ENCODE peak calls at places on chromosomes 2 and 18, in eight cellular contexts. Z, M, U, C, H, B, V and A are unnamed samples.

GRCh38 chr2:206799083-206799482 is 33.7 kb downstream of the FASTKD2 start:
- DNase-seq in Z (no peak), M (peak; percentile 61), U (no peak), C (no peak), H (no peak), B (no peak), V (no peak), A (no peak)

GRCh38 chr2:149596471-149596870 is 8.9 kb upstream of the MMADHC start:
- DNase-seq in Z (no peak), M (no peak), U (no peak), C (no peak), H (no peak), B (no peak), V (no peak), A (no peak)

GRCh38 chr2:73156539-73157124 is 43.9 kb upstream of the RAB11FIP5 start:
- DNase-seq in Z (peak; percentile 50), M (peak; percentile 86), U (peak; percentile 20), C (peak; percentile 57), H (peak; percentile 83), B (peak; percentile 45), V (no peak), A (no peak)

GRCh38 chr2:100756704-100757103 is 63.2 kb upstream of the NPAS2 start:
- DNase-seq in Z (no peak), M (peak; percentile 70), U (no peak), C (no peak), H (no peak), B (no peak), V (no peak), A (no peak)

GRCh38 chr18:24071779-24072178 is 57.2 kb downstream of the TTC39C start:
- DNase-seq in Z (no peak), M (no peak), U (no peak), C (no peak), H (no peak), B (no peak), V (no peak), A (no peak)

GRCh38 chr2:71826299-71826698 is 321.4 kb downstream of the CYP26B1 start:
- DNase-seq in Z (no peak), M (no peak), U (no peak), C (no peak), H (no peak), B (no peak), V (no peak), A (no peak)

GRCh38 chr2:188596054-188596453 is 304.4 kb downstream of the GULP1 start:
- DNase-seq in Z (no peak), M (peak; percentile 17), U (no peak), C (no peak), H (no peak), B (no peak), V (no peak), A (no peak)

GRCh38 chr2:177573120-177573519 is 180.5 kb downstream of the AGPS start:
- DNase-seq in Z (no peak), M (peak; percentile 10), U (no peak), C (no peak), H (no peak), B (no peak), V (no peak), A (no peak)

GRCh38 chr2:171836151-171836910 is 57.7 kb downstream of the SLC25A12 start:
- DNase-seq in Z (no peak), M (peak; percentile 88), U (no peak), C (no peak), H (no peak), B (no peak), V (no peak), A (no peak)

GRCh38 chr18:50009772-50010171 is 185.2 kb downstream of the MYO5B start:
- DNase-seq in Z (peak; percentile 28), M (peak; percentile 54), U (no peak), C (peak; percentile 20), H (peak; percentile 57), B (peak; percentile 72), V (peak; percentile 26), A (peak; percentile 16)

GRCh38 chr2:85439986-85440385 is 21.5 kb downstream of the SH2D6 start:
- DNase-seq in Z (no peak), M (no peak), U (no peak), C (no peak), H (no peak), B (no peak), V (no peak), A (no peak)

GRCh38 chr2:75292826-75293225 is 93.5 kb upstream of the TACR1 start:
- DNase-seq in Z (no peak), M (peak; percentile 74), U (no peak), C (no peak), H (no peak), B (no peak), V (no peak), A (no peak)

GRCh38 chr2:121019756-121020155 is 265.2 kb downstream of the TFCP2L1 start:
- DNase-seq in Z (no peak), M (no peak), U (no peak), C (no peak), H (no peak), B (no peak), V (no peak), A (no peak)

GRCh38 chr2:121018136-121019057 is 266.6 kb downstream of the TFCP2L1 start:
- DNase-seq in Z (no peak), M (no peak), U (no peak), C (peak; percentile 20), H (no peak), B (no peak), V (no peak), A (no peak)

GRCh38 chr2:121021685-121022084 is 263.3 kb downstream of the TFCP2L1 start:
- DNase-seq in Z (no peak), M (no peak), U (no peak), C (no peak), H (no peak), B (no peak), V (no peak), A (no peak)

GRCh38 chr2:121017411-121017810 is 267.6 kb downstream of the TFCP2L1 start:
- DNase-seq in Z (no peak), M (no peak), U (no peak), C (no peak), H (no peak), B (no peak), V (no peak), A (no peak)

DNA sequence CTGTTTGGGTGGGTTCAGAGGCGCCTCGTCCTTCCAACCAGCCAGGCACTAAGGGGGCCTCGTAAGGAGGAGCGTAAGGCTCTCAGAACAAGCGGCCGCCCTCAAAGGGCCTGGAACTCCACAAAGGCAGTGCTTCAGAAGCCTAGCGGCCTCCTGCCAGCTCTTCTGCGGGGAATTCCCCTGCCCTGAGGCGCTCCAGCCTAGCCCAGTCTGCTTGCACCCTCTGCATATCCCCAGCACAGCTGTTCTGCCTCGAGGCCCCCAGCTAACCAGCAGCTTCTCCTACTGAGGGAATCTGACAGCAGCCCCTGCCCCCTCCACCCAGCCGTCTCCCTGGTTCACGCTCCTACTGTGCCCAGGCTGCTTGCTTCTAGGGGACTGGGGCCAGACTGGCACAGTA is 265.9 kb downstream of the TFCP2L1 start:
- DNase-seq in Z (no peak), M (no peak), U (no peak), C (no peak), H (no peak), B (no peak), V (no peak), A (no peak)
- TF ChIP-seq CTCF in Z (no peak), M (no peak), U (no peak), C (no peak), H (no peak), B (no peak), V (no peak), A (no peak)

GRCh38 chr2:9055471-9055870 is 52.0 kb upstream of the MBOAT2 start:
- DNase-seq in Z (no peak), M (no peak), U (no peak), C (no peak), H (no peak), B (no peak), V (no peak), A (no peak)

GRCh38 chr2:9063023-9063606 is 59.6 kb upstream of the MBOAT2 start:
- DNase-seq in Z (no peak), M (no peak), U (no peak), C (no peak), H (no peak), B (no peak), V (no peak), A (no peak)

GRCh38 chr2:9057939-9058761 is 54.7 kb upstream of the MBOAT2 start:
- DNase-seq in Z (no peak), M (peak; percentile 33), U (peak; percentile 62), C (no peak), H (no peak), B (no peak), V (no peak), A (no peak)

GRCh38 chr2:9065901-9066300 is 62.4 kb upstream of the MBOAT2 start:
- DNase-seq in Z (no peak), M (no peak), U (no peak), C (no peak), H (no peak), B (no peak), V (no peak), A (no peak)

DNA sequence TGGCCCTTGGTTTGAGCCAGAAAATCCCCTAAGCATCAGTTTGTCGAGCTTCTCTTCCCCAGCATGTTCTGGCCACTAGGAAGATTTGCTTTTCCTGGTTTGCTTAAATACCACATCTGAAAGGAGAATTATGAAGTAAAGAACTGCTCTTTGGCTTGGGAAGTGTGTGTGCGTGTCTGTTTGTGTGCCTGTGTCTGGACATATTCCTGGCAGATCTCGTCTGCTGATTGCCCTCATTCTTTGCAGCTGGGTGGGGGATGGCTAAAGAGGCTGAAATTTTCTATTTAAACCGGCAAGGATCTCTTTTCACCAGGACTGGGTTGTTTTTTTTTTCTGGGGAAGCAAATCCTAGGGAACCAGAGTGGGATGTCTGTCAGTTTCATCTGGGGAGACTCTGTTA is 57.3 kb upstream of the MBOAT2 start:
- DNase-seq in Z (no peak), M (no peak), U (no peak), C (no peak), H (peak; percentile 55), B (no peak), V (no peak), A (no peak)
- TF ChIP-seq CTCF in Z (no peak), M (no peak), U (no peak), C (no peak), H (no peak), B (no peak), V (no peak), A (no peak)

DNA sequence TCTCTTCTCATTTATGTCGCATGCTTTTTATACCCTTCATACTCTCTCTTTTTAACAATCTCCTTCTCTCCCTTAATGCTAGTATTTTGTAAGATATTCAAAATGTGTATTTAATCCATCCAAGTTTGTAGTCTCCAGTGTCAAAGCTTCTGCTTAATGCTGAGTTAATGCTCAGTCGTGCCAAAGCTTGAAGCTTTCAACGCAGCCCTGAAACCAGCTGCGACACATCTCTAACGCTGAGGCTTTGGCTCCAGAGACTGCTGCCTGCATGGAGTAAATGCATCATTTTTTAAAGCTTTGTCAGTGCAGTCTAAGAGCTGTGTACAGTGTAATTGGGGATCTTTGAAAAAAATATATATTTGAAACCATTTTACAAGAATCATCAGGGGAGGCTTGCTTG is 2108.8 kb upstream of the PIK3C3 start:
- DNase-seq in Z (no peak), M (peak; percentile 55), U (no peak), C (peak; percentile 25), H (no peak), B (peak; percentile 20), V (no peak), A (no peak)
- TF ChIP-seq CTCF in Z (no peak), M (no peak), U (no peak), C (no peak), H (no peak), B (no peak), V (no peak), A (no peak)

DNA sequence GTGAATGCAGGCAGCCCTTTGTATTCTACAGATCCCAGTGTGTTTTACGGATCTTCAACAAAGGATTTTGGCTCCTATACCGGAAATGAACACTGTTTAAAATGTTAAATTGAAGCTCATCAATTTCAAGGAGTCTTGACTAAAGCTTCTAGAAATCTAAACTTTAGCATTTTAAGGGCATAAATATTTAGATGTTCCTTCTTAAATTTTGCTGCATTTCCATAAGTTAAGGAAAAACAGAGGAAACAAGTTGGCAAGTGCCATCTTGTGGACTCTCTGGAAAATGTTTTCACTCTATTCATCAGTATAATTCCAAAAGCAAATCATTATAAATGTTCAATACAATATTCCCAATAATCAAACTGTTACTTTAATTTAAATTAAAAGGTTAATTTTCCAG is 19.6 kb downstream of the CHN1 start:
- DNase-seq in Z (no peak), M (peak; percentile 64), U (no peak), C (no peak), H (peak; percentile 27), B (no peak), V (no peak), A (no peak)
- TF ChIP-seq CTCF in Z (peak; percentile 73), M (peak; percentile 44), U (peak; percentile 54), C (peak; percentile 64), H (peak; percentile 83), B (peak; percentile 42), V (no peak), A (no peak)